ENCODE peak calls at places on chromosome 9, in nine cellular contexts. I is CD4-positive, alpha-beta T cell; O is stimulated activated CD8-positive, alpha-beta memory T cell treated with anti-CD3 and anti-CD28 coated beads, Interleukin-2, amount 100 ng/mL, for 1 hour; X is T-helper 2 cell; B is stromal cell of bone marrow; K is T47D; H is NCI-H1417; T is activated T-cell treated with anti-CD3 and anti-CD28 coated beads for 1 hour; D is fibroblast of the conjunctiva. F is an unnamed sample.
A peak's percentile ranks its signal among the peaks of the same experiment; 100 is the strongest.

GRCh38 chr9:99000480-99001395 is 57.0 kb downstream of the COL15A1 start:
- DNase-seq in D (peak; percentile 65), T (peak; percentile 53), I (peak; percentile 45), O (no peak), H (no peak), X (peak; percentile 44), K (peak; percentile 72), B (no peak), F (no peak)

GRCh38 chr9:126650830-126651341 is 37.2 kb downstream of the LMX1B start:
- DNase-seq in I (no peak), B (no peak), O (no peak), D (no peak), K (no peak), H (no peak), T (no peak), X (no peak), F (no peak)

GRCh38 chr9:860706-861105 is 19.2 kb downstream of the DMRT1 start:
- DNase-seq in B (no peak), D (no peak), K (no peak), T (no peak), X (no peak), O (no peak), I (no peak), H (no peak), F (no peak)

GRCh38 chr9:135242406-135242805 is 154.9 kb downstream of the OLFM1 start:
- DNase-seq in K (no peak), T (no peak), B (no peak), O (no peak), D (no peak), X (no peak), H (no peak), I (no peak), F (no peak)

GRCh38 chr9:6489099-6489498 is 76.1 kb downstream of the UHRF2 start:
- DNase-seq in T (no peak), D (no peak), X (no peak), B (no peak), I (no peak), O (no peak), K (no peak), H (no peak), F (no peak)

GRCh38 chr9:99112750-99113417 is 8.0 kb downstream of the TGFBR1 start:
- DNase-seq in K (no peak), H (no peak), D (no peak), X (peak; percentile 44), B (no peak), T (peak; percentile 21), O (no peak), I (peak; percentile 28), F (no peak)

GRCh38 chr9:83166369-83166768 is 103.4 kb upstream of the RASEF start:
- DNase-seq in D (no peak), T (no peak), O (no peak), K (peak; percentile 99), I (no peak), X (no peak), B (no peak), H (peak; percentile 26), F (no peak)

GRCh38 chr9:107274096-107274495 is 9.0 kb upstream of the RAD23B start:
- DNase-seq in K (peak; percentile 50), T (no peak), O (no peak), H (no peak), I (no peak), D (no peak), B (no peak), X (no peak), F (no peak)

GRCh38 chr9:20636883-20637440 is 14.7 kb upstream of the MLLT3 start:
- DNase-seq in B (no peak), T (no peak), D (no peak), I (no peak), X (no peak), O (no peak), K (no peak), H (no peak), F (no peak)

GRCh38 chr9:127201071-127201541 is 63.5 kb upstream of the GARNL3 start:
- DNase-seq in B (no peak), I (no peak), O (no peak), K (no peak), D (no peak), H (no peak), X (no peak), T (no peak), F (no peak)

GRCh38 chr9:93136693-93137092 is 2.6 kb upstream of the NINJ1 start:
- DNase-seq in B (no peak), O (no peak), H (no peak), T (no peak), D (no peak), K (no peak), X (no peak), I (no peak), F (no peak)

GRCh38 chr9:82466616-82467251 is 478.2 kb downstream of the SPATA31D1 start:
- DNase-seq in X (no peak), H (no peak), I (no peak), B (no peak), D (peak; percentile 6), O (no peak), K (peak; percentile 7), T (no peak), F (no peak)

GRCh38 chr9:136093995-136094881 is 851 bp downstream of the NACC2 start:
- DNase-seq in I (peak; percentile 45), T (peak; percentile 57), D (no peak), H (peak; percentile 18), B (peak; percentile 29), O (no peak), X (peak; percentile 39), K (peak; percentile 90), F (no peak)

GRCh38 chr9:115672477-115673316 is 480.9 kb upstream of the PAPPA start:
- DNase-seq in T (no peak), O (no peak), D (peak; percentile 96), I (no peak), B (peak; percentile 93), K (no peak), H (no peak), X (no peak), F (no peak)

GRCh38 chr9:137168907-137169763 is 716 bp downstream of the LRRC26 start:
- DNase-seq in I (no peak), D (no peak), O (no peak), H (peak; percentile 52), K (peak; percentile 96), T (no peak), B (no peak), X (no peak), F (no peak)

GRCh38 chr9:137452761-137453642 is 6.1 kb downstream of the NSMF start:
- DNase-seq in X (peak; percentile 14), O (no peak), I (no peak), K (no peak), B (no peak), T (no peak), D (no peak), H (no peak), F (no peak)

GRCh38 chr9:105219291-105219805 is 25.1 kb upstream of the SLC44A1 start:
- DNase-seq in I (no peak), O (no peak), D (no peak), B (no peak), H (no peak), K (no peak), X (no peak), T (no peak), F (no peak)

GRCh38 chr9:18424132-18424531 is 49.8 kb upstream of the ADAMTSL1 start:
- DNase-seq in B (no peak), X (no peak), D (no peak), H (no peak), O (no peak), I (no peak), T (no peak), K (no peak), F (no peak)

GRCh38 chr9:131348631-131349521 is 45.0 kb upstream of the PRRC2B start:
- DNase-seq in H (no peak), T (no peak), X (no peak), D (no peak), B (no peak), O (no peak), I (no peak), K (peak; percentile 37), F (no peak)

GRCh38 chr9:81686614-81687520 is 2.5 kb downstream of the TLE1 start:
- DNase-seq in B (peak; percentile 67), X (no peak), T (peak; percentile 22), O (peak; percentile 3), H (peak; percentile 57), I (no peak), D (peak; percentile 76), K (peak; percentile 95), F (peak; percentile 36)

GRCh38 chr9:97740848-97741821 is 44.0 kb upstream of the XPA start:
- DNase-seq in O (no peak), X (no peak), T (no peak), B (no peak), D (no peak), K (no peak), H (no peak), I (no peak), F (no peak)

GRCh38 chr9:134458111-134458845 is 132.0 kb downstream of the RXRA start:
- DNase-seq in I (no peak), B (peak; percentile 65), X (no peak), H (no peak), D (no peak), K (no peak), T (no peak), O (no peak), F (no peak)

GRCh38 chr9:136700959-136701664 is 11.3 kb upstream of the DIPK1B start:
- DNase-seq in H (no peak), T (peak; percentile 22), I (no peak), K (no peak), D (no peak), O (no peak), X (no peak), B (no peak), F (no peak)

GRCh38 chr9:23557691-23558090 is 268.3 kb downstream of the ELAVL2 start:
- DNase-seq in D (no peak), K (no peak), I (no peak), T (no peak), B (peak; percentile 7), X (no peak), O (no peak), H (no peak), F (no peak)

GRCh38 chr9:96874947-96875459 is 20.7 kb upstream of the ZNF782 start:
- DNase-seq in T (no peak), H (peak; percentile 36), B (no peak), D (peak; percentile 9), X (no peak), K (no peak), O (no peak), I (peak; percentile 12), F (no peak)

GRCh38 chr9:136084191-136084944 is 10.7 kb downstream of the NACC2 start:
- DNase-seq in X (no peak), H (no peak), D (no peak), I (no peak), O (no peak), K (no peak), B (no peak), T (no peak), F (no peak)

GRCh38 chr9:126389958-126390357 is 63.3 kb downstream of the MVB12B start:
- DNase-seq in X (no peak), O (no peak), I (no peak), T (no peak), B (no peak), D (no peak), K (no peak), H (no peak), F (no peak)

GRCh38 chr9:72292874-72293607 is 72.0 kb downstream of the ZFAND5 start:
- DNase-seq in O (no peak), K (peak; percentile 64), T (no peak), D (peak; percentile 91), H (peak; percentile 71), I (no peak), X (no peak), B (no peak), F (no peak)

GRCh38 chr9:132150256-132150655 is 11.6 kb upstream of the NTNG2 start:
- DNase-seq in X (no peak), I (no peak), D (no peak), B (no peak), H (no peak), T (no peak), O (no peak), K (no peak), F (no peak)

GRCh38 chr9:2821855-2822254 is 22.0 kb downstream of the PUM3 start:
- DNase-seq in H (no peak), T (no peak), D (no peak), I (no peak), O (no peak), X (no peak), K (no peak), B (no peak), F (no peak)

GRCh38 chr9:5509573-5509972 is 758 bp upstream of the PDCD1LG2 start:
- DNase-seq in X (no peak), H (no peak), T (no peak), D (peak; percentile 78), K (no peak), I (no peak), O (no peak), B (peak; percentile 74), F (no peak)

F was measured in esophagus squamous epithelium.